ENCODE peak calls at places on chromosomes 11 and 22, in five cellular contexts. R is HepG2, W is HCT116, I is K562, T is H1. L is an unnamed sample.
A peak's percentile ranks its signal among the peaks of the same experiment; 100 is the strongest.

GRCh38 chr11:16086229-16086628 is 270.1 kb downstream of the SOX6 start:
- DNase-seq in R (no peak), W (no peak), I (no peak), T (no peak), L (no peak)

GRCh38 chr22:30694171-30694637 is 470 bp upstream of the OSBP2 start:
- DNase-seq in R (no peak), W (peak; percentile 29), I (no peak), T (peak; percentile 13), L (no peak)

GRCh38 chr11:117717485-117718314 is 79.3 kb downstream of the DSCAML1 start:
- DNase-seq in R (peak; percentile 68), W (no peak), I (no peak), T (no peak), L (no peak)

GRCh38 chr11:99773646-99774045 is 752.9 kb downstream of the CNTN5 start:
- DNase-seq in R (peak; percentile 2), W (no peak), I (no peak), T (no peak), L (no peak)

GRCh38 chr22:31155425-31155824 is 4.6 kb upstream of the RNF185 start:
- DNase-seq in R (no peak), W (no peak), I (no peak), T (no peak), L (no peak)

GRCh38 chr11:64858467-64859401 is 14.3 kb upstream of the CDC42BPG start:
- DNase-seq in R (no peak), W (no peak), I (no peak), T (no peak), L (no peak)

GRCh38 chr11:102328748-102329147 is 11.5 kb downstream of the BIRC3 start:
- DNase-seq in R (no peak), W (no peak), I (no peak), T (no peak), L (no peak)

GRCh38 chr22:22044153-22044552 is 61.6 kb upstream of the TOP3B start:
- DNase-seq in R (no peak), W (no peak), I (no peak), T (no peak), L (no peak)

GRCh38 chr11:63490551-63491239 is at the start of gene PLAAT5:
- DNase-seq in R (no peak), W (no peak), I (no peak), T (no peak), L (no peak)

GRCh38 chr11:123434262-123434661 is 4.2 kb downstream of the GRAMD1B start:
- DNase-seq in R (no peak), W (peak; percentile 43), I (peak; percentile 39), T (no peak), L (no peak)

GRCh38 chr11:109138200-109138599 is 283.8 kb upstream of the C11orf87 start:
- DNase-seq in R (no peak), W (no peak), I (no peak), T (no peak), L (no peak)

GRCh38 chr11:2445107-2445947 is 519 bp downstream of the KCNQ1 start:
- DNase-seq in R (no peak), W (no peak), I (no peak), T (no peak), L (no peak)

GRCh38 chr22:39959640-39960447 is at the start of gene TMA7B:
- DNase-seq in R (no peak), W (no peak), I (peak; percentile 49), T (no peak), L (no peak)

GRCh38 chr22:19775496-19776325 is 15.1 kb downstream of the TBX1 start:
- DNase-seq in R (no peak), W (no peak), I (no peak), T (no peak), L (no peak)

GRCh38 chr11:35615911-35616900 is 2.1 kb upstream of the FJX1 start:
- DNase-seq in R (peak; percentile 27), W (no peak), I (peak; percentile 56), T (no peak), L (no peak)

GRCh38 chr11:126305699-126306098 is 1.8 kb downstream of the DCPS start:
- DNase-seq in R (no peak), W (no peak), I (no peak), T (no peak), L (peak; percentile 63)

GRCh38 chr11:104078995-104079394 is 42.6 kb downstream of the DDI1 start:
- DNase-seq in R (no peak), W (no peak), I (no peak), T (no peak), L (no peak)

GRCh38 chr11:24679686-24680318 is 182.9 kb downstream of the LUZP2 start:
- DNase-seq in R (no peak), W (no peak), I (no peak), T (peak; percentile 3), L (no peak)

DNA sequence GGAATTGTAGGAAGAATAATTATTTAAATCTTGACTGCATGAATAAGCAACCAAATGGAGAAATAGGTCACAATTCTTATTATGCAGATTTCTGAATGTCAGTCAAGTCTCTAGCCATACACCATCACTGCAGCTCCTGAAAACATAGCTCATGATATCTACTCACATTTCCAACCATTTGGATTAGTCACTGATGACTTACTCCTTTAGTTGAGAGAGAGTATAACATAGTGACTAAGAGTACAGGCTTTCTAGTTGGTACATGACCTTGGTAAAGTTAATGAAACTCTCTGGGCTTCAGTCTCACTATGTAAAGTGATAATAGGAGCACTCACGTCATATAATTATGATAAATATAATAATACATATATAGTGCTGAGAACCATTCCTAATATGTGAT is 265.2 kb downstream of the KCNA4 start:
- DNase-seq in R (no peak), W (no peak), I (no peak), T (no peak), L (no peak)
- TF ChIP-seq ATF3 in R (no peak), W (no peak), I (no peak), T (no peak), L (no peak)

GRCh38 chr22:11627798-11628650 is 3900.0 kb upstream of the OR11H1 start:
- DNase-seq in R (no peak), W (no peak), I (no peak), T (no peak), L (no peak)
- TF ChIP-seq ZNF274 in R (no peak), W (no peak), I (no peak), T (no peak), L (no peak)

GRCh38 chr11:111836766-111837165 is 34.6 kb downstream of the ALG9 start:
- DNase-seq in R (no peak), W (no peak), I (no peak), T (no peak), L (peak; percentile 46)
- TF ChIP-seq ATF3 in R (no peak), W (no peak), I (no peak), T (no peak), L (no peak)

GRCh38 chr22:44408227-44409192 is 89.5 kb downstream of the RTL6 start:
- DNase-seq in R (no peak), W (no peak), I (no peak), T (no peak), L (no peak)
- TF ChIP-seq ZNF274 in R (no peak), W (no peak), I (no peak), T (no peak), L (no peak)

L was measured in GM12878.